ENCODE peak calls at places on chromosomes 5 and 9, in four cellular contexts. J, U, K and R are unnamed samples.

GRCh38 chr9:90300901-90301688 is 341.5 kb downstream of the DIRAS2 start:
- DNase-seq in K (no peak), J (no peak), U (no peak), R (no peak)

GRCh38 chr5:22372376-22372775 is 480.8 kb downstream of the CDH12 start:
- DNase-seq in J (no peak), K (no peak), U (no peak), R (no peak)

GRCh38 chr9:121778252-121779225 is 127.1 kb downstream of the DAB2IP start:
- DNase-seq in J (no peak), K (no peak), U (no peak), R (no peak)

GRCh38 chr9:116899337-116900006 is 212.4 kb downstream of the TRIM32 start:
- DNase-seq in U (no peak), K (no peak), J (no peak), R (no peak)

GRCh38 chr5:168073991-168074800 is 217.2 kb upstream of the WWC1 start:
- DNase-seq in J (no peak), K (no peak), U (no peak), R (no peak)

GRCh38 chr5:68274847-68275700 is 59.5 kb downstream of the PIK3R1 start:
- DNase-seq in J (no peak), K (no peak), U (no peak), R (no peak)

GRCh38 chr9:93899609-93900435 is 55.3 kb downstream of the BARX1 start:
- DNase-seq in U (no peak), J (no peak), K (no peak), R (peak; percentile 6)

GRCh38 chr5:157917909-157918809 is 59.2 kb upstream of the CLINT1 start:
- DNase-seq in U (no peak), J (peak; percentile 78), K (no peak), R (no peak)

GRCh38 chr9:113493080-113493615 is 29.6 kb downstream of the RGS3 start:
- DNase-seq in K (no peak), U (no peak), J (no peak), R (no peak)

GRCh38 chr5:8057764-8058163 is 188.8 kb downstream of the MTRR start:
- DNase-seq in K (no peak), U (no peak), J (peak; percentile 65), R (no peak)

GRCh38 chr9:136361047-136361756 is 2.3 kb downstream of the DNLZ start:
- DNase-seq in U (no peak), K (no peak), J (no peak), R (no peak)

GRCh38 chr9:128420651-128421473 is at the start of gene CERCAM:
- DNase-seq in U (no peak), K (no peak), J (peak; percentile 72), R (peak; percentile 84)

GRCh38 chr5:140015706-140016105 is 27.4 kb downstream of the NRG2 start:
- DNase-seq in K (no peak), U (no peak), J (no peak), R (no peak)

GRCh38 chr5:42745426-42745825 is 11.2 kb upstream of the CCDC152 start:
- DNase-seq in J (peak; percentile 59), K (no peak), U (no peak), R (no peak)

GRCh38 chr9:93574900-93575705 is 1.3 kb upstream of the PHF2 start:
- DNase-seq in K (no peak), U (no peak), J (no peak), R (no peak)

GRCh38 chr5:132496631-132497487 is 6.3 kb upstream of the IRF1 start:
- DNase-seq in J (peak; percentile 91), K (no peak), U (no peak), R (peak; percentile 59)

GRCh38 chr5:17898766-17899165 is 264.5 kb downstream of the TAF11L14 start:
- DNase-seq in U (no peak), K (no peak), J (no peak), R (no peak)

GRCh38 chr9:21611896-21612295 is 129.8 kb upstream of the IFNE start:
- DNase-seq in J (no peak), U (no peak), K (no peak), R (no peak)

GRCh38 chr9:32502459-32502858 is 23.5 kb downstream of the RIGI start:
- DNase-seq in J (no peak), U (no peak), K (no peak), R (no peak)

GRCh38 chr5:2506603-2507002 is 244.9 kb downstream of the IRX2 start:
- DNase-seq in K (no peak), U (no peak), J (no peak), R (no peak)

GRCh38 chr5:158979749-158980521 is 119.8 kb downstream of the EBF1 start:
- DNase-seq in J (no peak), U (no peak), K (no peak), R (no peak)

GRCh38 chr5:83538788-83539535 is 67.4 kb downstream of the VCAN start:
- DNase-seq in J (no peak), K (no peak), U (peak; percentile 19), R (no peak)

GRCh38 chr5:132481243-132482211 is 9.0 kb downstream of the IRF1 start:
- DNase-seq in U (no peak), K (no peak), J (no peak), R (no peak)

GRCh38 chr9:16585571-16585970 is 284.9 kb downstream of the BNC2 start:
- DNase-seq in J (no peak), U (no peak), K (no peak), R (no peak)

GRCh38 chr9:129702563-129702962 is 37.1 kb downstream of the PRRX2 start:
- DNase-seq in U (no peak), K (no peak), J (no peak), R (no peak)

GRCh38 chr9:89441655-89441970 is 56.3 kb downstream of the SEMA4D start:
- DNase-seq in U (no peak), J (no peak), K (no peak), R (no peak)

GRCh38 chr5:92332039-92332438 is 948.9 kb upstream of the ARRDC3 start:
- DNase-seq in U (no peak), K (no peak), J (no peak), R (no peak)

GRCh38 chr5:33832414-33832813 is 59.4 kb downstream of the ADAMTS12 start:
- DNase-seq in J (no peak), U (no peak), K (no peak), R (no peak)

GRCh38 chr9:88478236-88478635 is 56.7 kb upstream of the NXNL2 start:
- DNase-seq in J (no peak), U (no peak), K (no peak), R (no peak)

GRCh38 chr5:173237821-173238220 is 2.8 kb upstream of the NKX2-5 start:
- DNase-seq in J (no peak), K (no peak), U (no peak), R (no peak)

GRCh38 chr9:97711223-97711626 is 14.1 kb upstream of the XPA start:
- DNase-seq in J (peak; percentile 47), K (no peak), U (no peak), R (no peak)

GRCh38 chr5:134451618-134452505 is 40.2 kb upstream of the CDKN2AIPNL start:
- DNase-seq in J (peak; percentile 57), U (no peak), K (no peak), R (no peak)

GRCh38 chr5:2038337-2039179 is 155.8 kb upstream of the IRX4 start:
- DNase-seq in U (no peak), K (peak; percentile 11), J (peak; percentile 79), R (peak; percentile 93)

GRCh38 chr5:55533806-55534435 is 843 bp downstream of the PLPP1 start:
- DNase-seq in J (no peak), K (no peak), U (peak; percentile 9), R (peak; percentile 43)

GRCh38 chr5:133456933-133457402 is 155.4 kb downstream of the FSTL4 start:
- DNase-seq in U (no peak), K (no peak), J (no peak), R (no peak)

DNA sequence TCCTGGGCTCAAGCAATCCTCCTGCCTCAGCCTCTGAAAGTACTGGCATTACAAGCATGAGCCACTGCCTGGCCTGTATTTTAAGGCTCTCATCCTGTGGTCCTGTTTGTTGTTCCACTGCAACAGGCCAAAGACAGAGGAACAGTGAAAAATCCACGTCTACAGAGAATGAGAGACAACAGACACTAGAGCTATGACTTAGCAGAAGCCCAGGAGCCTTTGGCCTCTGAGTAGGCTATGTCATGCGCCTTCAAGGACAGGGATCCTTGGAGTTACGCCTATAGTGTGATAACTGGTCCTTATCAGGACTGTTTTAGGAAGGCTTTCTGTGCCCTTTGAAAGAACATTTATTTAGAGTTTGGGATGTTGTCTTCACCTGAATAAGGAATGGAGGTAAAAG is 10.5 kb downstream of the POC5 start:
- DNase-seq in K (no peak), J (peak; percentile 81), U (no peak), R (no peak)
- TF ChIP-seq SPI1 in K (no peak), J (no peak), U (no peak), R (no peak)

GRCh38 chr9:86700601-86701000 is 246.7 kb downstream of the GAS1 start:
- DNase-seq in U (no peak), J (no peak), K (no peak), R (no peak)
- TF ChIP-seq SPI1 in U (no peak), J (no peak), K (no peak), R (no peak)

DNA sequence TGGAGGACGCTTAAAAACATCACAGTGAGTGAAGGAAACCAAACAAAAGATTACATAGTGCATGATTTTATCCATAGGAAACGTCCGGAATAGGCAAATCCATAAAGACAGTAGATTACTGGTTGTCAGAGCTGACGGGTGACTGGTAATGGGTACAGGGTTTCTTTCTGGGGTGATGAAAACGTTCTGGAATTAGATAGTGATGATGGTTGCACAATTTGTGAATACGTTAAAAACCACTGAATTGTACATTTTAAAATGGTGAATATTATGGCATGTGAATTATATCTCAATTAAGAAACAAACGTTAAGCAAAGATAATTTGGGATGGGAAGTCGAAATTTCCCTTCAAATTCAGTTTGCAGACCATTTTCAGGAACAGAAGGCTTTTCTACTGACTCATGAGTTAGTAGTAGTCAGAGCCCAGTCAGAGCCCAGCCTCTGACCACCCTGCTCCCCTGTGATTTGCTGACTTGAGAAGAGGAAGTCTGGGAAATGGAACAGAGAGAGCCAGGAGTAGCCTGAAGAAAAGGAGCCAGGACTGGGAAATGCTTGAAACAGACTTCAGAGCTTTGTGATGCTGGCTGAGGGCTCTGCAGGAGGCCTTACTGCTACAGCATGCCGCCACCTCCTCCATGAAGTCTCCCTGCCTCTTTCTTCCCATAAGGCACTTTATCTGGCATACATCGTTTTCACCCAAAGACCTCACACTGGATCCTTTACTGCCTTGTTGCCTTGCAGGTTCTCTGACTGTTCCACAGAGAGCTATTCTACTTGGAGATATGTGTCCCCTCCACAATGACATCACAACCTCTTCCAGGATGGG is 46.4 kb upstream of the CTNNA1 start:
- DNase-seq in J (no peak), U (no peak), K (no peak), R (no peak)
- TF ChIP-seq SPI1 in J (peak; percentile 89), U (no peak), K (no peak), R (no peak)

DNA sequence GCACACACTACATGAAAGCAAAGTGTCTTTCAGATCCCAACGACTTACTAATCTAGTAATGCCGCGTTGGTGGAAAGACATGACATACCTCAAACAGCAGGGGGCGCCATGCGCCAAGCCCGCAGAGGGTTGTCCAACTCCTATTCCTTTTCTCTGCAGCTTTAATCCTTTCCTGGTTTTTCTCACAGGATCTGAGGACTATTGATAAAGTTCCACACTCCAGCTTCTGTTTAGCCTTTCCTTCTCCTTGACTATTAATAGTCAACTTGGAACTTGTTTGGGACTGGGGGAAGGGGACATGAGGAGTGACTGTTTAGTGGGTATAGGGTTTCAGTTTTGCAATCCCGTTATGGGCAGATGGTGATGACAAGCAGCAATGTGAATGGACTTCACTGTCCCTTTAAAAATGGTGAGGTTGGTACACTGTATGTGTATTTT is 62.9 kb downstream of the OTULIN start:
- DNase-seq in K (peak; percentile 28), J (peak; percentile 84), U (no peak), R (peak; percentile 50)
- TF ChIP-seq SPI1 in K (no peak), J (no peak), U (no peak), R (no peak)

GRCh38 chr5:75916144-75916543 is 167.0 kb upstream of the SV2C start:
- DNase-seq in U (no peak), K (no peak), J (no peak), R (no peak)

GRCh38 chr5:75922480-75922879 is 160.7 kb upstream of the SV2C start:
- DNase-seq in K (no peak), J (no peak), U (no peak), R (no peak)

GRCh38 chr5:75921011-75921410 is 162.2 kb upstream of the SV2C start:
- DNase-seq in J (no peak), K (no peak), U (no peak), R (no peak)
- TF ChIP-seq SPI1 in J (no peak), K (no peak), U (no peak), R (no peak)